ENCODE peak calls at places on chromosomes 13 and 19, in eight cellular contexts. X is mammary epithelial cell, Z is IMR-90, C is K562, I is fibroblast of lung, E is mesenchymal stem cell, O is H1, A is H9. T is an unnamed sample.

GRCh38 chr19:2168619-2169424 is 5.1 kb downstream of the DOT1L start:
- DNase-seq in X (peak), Z (peak), E (peak), I (peak), O (no peak), A (peak), C (peak), T (peak)

GRCh38 chr13:99542788-99543406 is 41.6 kb downstream of the TM9SF2 start:
- DNase-seq in O (no peak), I (no peak), E (no peak), A (no peak), Z (no peak), X (no peak), C (no peak), T (no peak)

GRCh38 chr13:91381371-91381770 is 17.1 kb upstream of the GPC5 start:
- DNase-seq in X (no peak), Z (peak), E (peak), O (no peak), A (no peak), I (peak), C (no peak), T (no peak)

GRCh38 chr13:48126944-48127814 is 32.3 kb upstream of the MED4 start:
- DNase-seq in O (no peak), I (peak), C (peak), E (peak), X (peak), A (peak), Z (peak), T (peak)

GRCh38 chr13:76286178-76286577 is 600.0 kb downstream of the KCTD12 start:
- DNase-seq in E (peak), C (no peak), X (no peak), O (no peak), A (no peak), I (peak), Z (peak), T (no peak)

GRCh38 chr13:29523199-29523931 is 72.1 kb downstream of the SLC7A1 start:
- DNase-seq in E (no peak), O (no peak), C (no peak), A (no peak), X (no peak), Z (no peak), I (peak), T (no peak)

GRCh38 chr19:43552616-43553015 is 19.6 kb downstream of the ZNF575 start:
- DNase-seq in X (no peak), E (no peak), C (no peak), A (no peak), Z (no peak), I (no peak), O (no peak), T (no peak)

GRCh38 chr19:9786819-9787218 is 18.3 kb upstream of the ZNF846 start:
- DNase-seq in X (no peak), Z (no peak), A (no peak), E (no peak), C (no peak), I (no peak), O (no peak), T (no peak)

GRCh38 chr19:14375055-14375581 is 6.1 kb upstream of the ADGRE5 start:
- DNase-seq in X (no peak), A (no peak), O (no peak), Z (no peak), I (no peak), C (peak), E (no peak), T (no peak)

GRCh38 chr19:14378890-14379289 is 2.4 kb upstream of the ADGRE5 start:
- DNase-seq in E (no peak), A (no peak), C (no peak), I (no peak), O (no peak), X (no peak), Z (no peak), T (no peak)

GRCh38 chr19:14371321-14371821 is 9.9 kb upstream of the ADGRE5 start:
- DNase-seq in C (no peak), A (no peak), O (no peak), I (no peak), X (no peak), E (no peak), Z (no peak), T (no peak)

GRCh38 chr19:14370169-14370998 is 10.9 kb upstream of the ADGRE5 start:
- DNase-seq in E (no peak), O (no peak), I (no peak), X (no peak), Z (no peak), A (no peak), C (peak), T (no peak)

DNA sequence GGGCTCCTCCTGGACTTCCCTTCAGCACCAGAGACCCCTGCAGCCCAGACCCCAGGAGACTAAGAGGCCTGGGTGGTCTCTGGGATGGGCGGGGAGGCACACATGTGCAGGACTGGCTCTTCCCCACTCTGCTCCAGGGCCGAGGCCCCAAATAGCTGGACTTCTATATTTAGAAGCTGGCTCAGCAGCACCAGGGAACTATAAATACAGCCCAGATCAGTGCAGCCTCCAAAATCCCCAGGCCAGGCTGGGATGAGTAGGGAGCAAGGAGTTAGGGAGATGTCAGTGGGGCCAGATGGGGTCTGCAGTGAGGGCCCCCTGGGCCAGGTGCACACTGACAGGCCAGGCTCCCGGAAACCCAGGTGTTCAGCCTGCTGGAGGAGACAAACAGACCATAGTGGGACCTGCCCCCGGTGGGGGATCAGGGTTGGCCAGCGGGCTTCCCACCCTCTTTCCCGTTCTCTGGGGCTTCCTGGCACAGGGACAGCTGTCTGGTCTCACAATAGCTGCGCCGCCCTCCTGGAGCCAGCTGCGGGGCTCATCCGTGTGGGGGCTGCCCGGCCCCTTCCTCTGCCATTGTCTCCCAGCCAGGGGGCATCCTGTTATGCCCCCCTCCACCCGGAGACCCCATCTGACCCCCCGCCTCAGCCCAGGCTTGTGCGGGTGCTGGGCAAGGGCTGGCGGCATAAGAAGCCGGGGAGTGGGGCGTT is 5.5 kb upstream of the ADGRE5 start:
- DNase-seq in E (peak), Z (peak), O (no peak), C (no peak), I (no peak), X (no peak), A (no peak), T (no peak)
- H3K9ac ChIP-seq in E (peak), Z (no peak), O (no peak), C (peak), I (no peak), X (no peak), A (no peak), T (no peak)

GRCh38 chr13:94712287-94712811 is at the start of gene SOX21:
- DNase-seq in I (peak), C (no peak), E (no peak), O (peak), Z (no peak), A (peak), X (peak), T (peak)

GRCh38 chr13:94712812-94713555 is 639 bp upstream of the SOX21 start:
- DNase-seq in O (peak), Z (peak), E (peak), X (peak), A (peak), I (peak), C (no peak), T (peak)

GRCh38 chr13:94716016-94716415 is 3.7 kb upstream of the SOX21 start:
- DNase-seq in C (no peak), E (no peak), X (no peak), O (no peak), I (no peak), A (no peak), Z (no peak), T (no peak)

GRCh38 chr13:94711561-94712286 is 621 bp downstream of the SOX21 start:
- DNase-seq in O (no peak), A (peak), Z (no peak), X (peak), I (peak), E (peak), C (peak), T (no peak)

DNA sequence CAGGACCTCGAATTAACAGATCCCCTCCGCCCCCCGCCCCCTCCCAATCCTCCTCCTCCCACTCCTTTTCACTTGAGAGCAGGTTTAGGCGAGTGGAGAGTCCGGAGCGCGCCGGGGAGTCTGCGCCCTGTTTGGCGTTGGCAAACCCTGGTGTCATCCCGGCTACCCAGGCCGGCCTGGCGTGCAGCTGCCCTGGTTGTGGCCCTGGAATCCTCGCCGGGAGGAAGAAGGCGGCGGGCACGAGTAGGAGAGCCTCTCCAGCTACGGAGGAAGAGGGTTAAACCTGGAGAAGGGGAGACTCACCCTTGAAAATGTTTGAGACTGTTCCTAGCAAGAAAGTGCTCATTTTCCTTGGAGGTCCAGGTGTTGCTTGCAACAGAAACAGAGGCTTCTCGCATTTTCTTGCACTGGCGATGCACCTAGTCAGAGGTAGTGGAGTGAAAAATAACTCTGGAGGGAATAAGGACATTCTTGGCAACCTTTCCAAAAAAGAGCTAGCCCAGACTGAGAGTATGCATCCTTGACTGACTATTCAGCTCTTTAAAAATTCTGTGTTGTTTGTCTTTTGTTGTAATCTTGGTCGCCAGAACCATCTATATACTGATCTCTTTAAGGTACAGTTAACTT is 1.3 kb upstream of the SOX21 start:
- DNase-seq in I (no peak), C (no peak), X (no peak), A (peak), E (no peak), Z (no peak), O (peak), T (peak)
- H3K9ac ChIP-seq in I (no peak), C (no peak), X (no peak), A (no peak), E (no peak), Z (no peak), O (no peak), T (no peak)

GRCh38 chr19:13270514-13271105 is 120.4 kb downstream of the IER2 start:
- DNase-seq in Z (no peak), A (no peak), X (no peak), O (no peak), E (no peak), C (no peak), I (no peak), T (no peak)
- H3K9ac ChIP-seq in Z (no peak), A (no peak), X (no peak), O (no peak), E (no peak), C (no peak), I (no peak), T (no peak)

DNA sequence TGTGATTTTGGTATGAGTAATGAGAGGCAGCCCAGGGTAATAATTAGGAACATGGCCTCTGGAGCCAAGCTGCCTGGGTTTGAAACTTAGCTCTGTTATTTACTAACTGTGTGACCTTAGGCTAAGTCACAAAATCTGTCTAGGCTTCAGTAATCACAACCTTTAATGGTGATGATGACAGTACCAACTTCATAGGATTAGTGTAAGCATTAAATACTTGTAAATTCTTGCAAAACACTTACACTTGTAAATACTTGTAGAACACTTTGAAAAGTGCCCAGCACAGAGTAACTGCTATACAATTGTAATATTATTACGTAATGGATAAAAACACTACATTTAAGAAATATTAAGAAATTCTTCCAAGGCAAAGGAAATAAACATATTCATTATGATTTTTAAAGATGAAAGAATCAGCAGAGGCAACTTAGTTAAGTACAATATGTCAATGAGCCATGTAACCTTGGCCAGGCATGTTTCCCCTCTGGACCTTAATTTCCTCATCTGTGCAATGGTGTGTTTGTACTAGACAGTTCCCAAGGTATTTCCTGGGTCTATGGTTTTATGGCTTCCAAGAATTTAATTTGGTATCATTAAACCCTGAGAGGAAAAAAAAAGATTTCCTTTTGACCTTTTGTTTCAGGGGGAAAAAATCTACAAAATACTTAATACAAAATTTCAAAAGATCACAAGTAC is 628.5 kb upstream of the KLHL1 start:
- DNase-seq in A (no peak), Z (no peak), E (no peak), X (no peak), O (no peak), C (no peak), I (no peak), T (no peak)
- H3K9ac ChIP-seq in A (no peak), Z (no peak), E (no peak), X (no peak), O (no peak), C (no peak), I (no peak), T (no peak)

DNA sequence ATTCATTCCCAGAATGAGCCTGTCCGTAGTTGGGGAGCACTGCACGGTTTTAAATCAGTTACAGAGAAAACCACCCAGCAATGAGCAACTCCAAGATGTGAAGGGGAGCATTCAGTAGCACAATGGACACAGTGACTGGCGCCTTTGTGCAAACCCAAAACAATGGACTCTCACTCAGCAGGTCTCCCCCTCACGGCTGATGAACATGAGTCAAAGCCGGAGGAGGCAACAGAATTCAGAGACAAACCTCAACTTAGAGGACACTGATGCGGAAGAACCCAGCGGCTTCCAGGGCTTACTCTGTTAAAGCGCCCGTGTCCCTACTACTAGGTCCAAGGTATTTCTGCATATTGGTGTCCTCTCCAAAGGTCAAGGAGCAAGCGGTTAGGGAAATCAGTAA is 17.7 kb downstream of the PLEKHF1 start:
- DNase-seq in A (no peak), X (peak), Z (no peak), C (no peak), O (no peak), E (no peak), I (no peak), T (no peak)
- H3K9ac ChIP-seq in A (no peak), X (no peak), Z (no peak), C (no peak), O (no peak), E (no peak), I (no peak), T (no peak)

GRCh38 chr19:40465781-40466218 is 255 bp upstream of the BLVRB start:
- DNase-seq in E (peak), O (peak), C (peak), A (peak), X (peak), Z (peak), I (peak), T (peak)
- H3K9ac ChIP-seq in E (peak), O (peak), C (peak), A (peak), X (peak), Z (no peak), I (peak), T (peak)

DNA sequence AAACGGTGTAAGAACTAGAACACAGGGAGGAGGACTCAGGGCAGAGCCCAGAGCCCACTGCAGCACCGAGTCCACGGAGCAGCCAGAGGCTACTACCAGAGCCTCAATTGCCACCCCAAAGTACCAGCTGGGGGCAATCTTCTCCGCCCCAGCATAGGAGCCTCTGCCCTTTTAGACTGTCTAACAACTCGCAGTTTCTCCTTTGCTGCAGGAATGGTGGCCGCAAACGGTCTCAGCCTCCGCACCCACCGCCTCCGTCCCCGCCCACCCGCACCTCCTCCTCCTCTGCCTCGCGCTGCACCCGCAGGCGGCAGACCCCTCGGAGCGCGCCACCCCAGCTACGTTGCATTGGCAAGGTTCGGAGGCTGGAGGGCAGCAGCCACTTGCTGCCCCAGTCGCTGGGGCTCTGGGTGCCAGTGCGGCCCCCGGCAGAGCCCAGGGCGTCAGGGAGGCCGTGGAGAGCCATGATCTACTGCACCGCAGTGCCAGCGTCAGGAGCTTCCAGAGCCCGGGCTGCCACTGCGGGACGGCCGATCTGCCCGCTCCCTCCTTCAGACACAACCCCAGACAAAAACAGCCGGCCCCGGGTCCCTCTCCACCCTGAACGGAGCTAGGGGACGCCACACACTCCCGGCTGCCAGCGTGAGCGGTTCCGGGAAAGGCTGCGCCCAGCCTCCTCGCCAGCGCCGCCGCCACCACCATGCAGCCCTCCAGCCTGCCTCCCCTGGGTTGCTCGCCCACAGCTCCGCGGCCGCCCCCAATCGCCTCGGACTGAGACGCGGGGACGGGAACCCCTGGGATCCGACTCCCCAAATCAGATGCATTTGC is 1.8 kb downstream of the FGF14 start:
- DNase-seq in A (peak), X (peak), E (peak), O (peak), C (no peak), Z (no peak), I (peak), T (peak)
- H3K9ac ChIP-seq in A (peak), X (no peak), E (peak), O (no peak), C (no peak), Z (no peak), I (peak), T (no peak)

T was measured in endodermal cell.